ENCODE peak calls at places on chromosome 1, in four cellular contexts. H is K562, A is body of pancreas, X is tibial nerve. M is an unnamed sample.

GRCh38 chr1:6657138-6657537 is 32.5 kb downstream of the THAP3 start:
- DNase-seq in H (no peak), A (no peak), X (no peak), M (no peak)

GRCh38 chr1:24058671-24059455 is 53.1 kb downstream of the MYOM3 start:
- DNase-seq in H (no peak), A (no peak), X (no peak), M (no peak)

GRCh38 chr1:162561616-162562451 is at the start of gene UAP1:
- DNase-seq in H (no peak), A (peak), X (peak), M (no peak)

GRCh38 chr1:66074147-66074546 is 281.5 kb downstream of the PDE4B start:
- DNase-seq in H (no peak), A (no peak), X (no peak), M (no peak)

GRCh38 chr1:112515311-112516009 is 6.7 kb downstream of the WNT2B start:
- DNase-seq in H (no peak), A (no peak), X (no peak), M (no peak)

GRCh38 chr1:228782662-228783414 is 47.6 kb downstream of the RHOU start:
- DNase-seq in H (no peak), A (peak), X (no peak), M (peak)

GRCh38 chr1:74713849-74714248 is 19.0 kb downstream of the CRYZ start:
- DNase-seq in H (no peak), A (no peak), X (no peak), M (no peak)

GRCh38 chr1:32927441-32927840 is 26.3 kb upstream of the TMEM54 start:
- DNase-seq in H (no peak), A (no peak), X (no peak), M (no peak)

GRCh38 chr1:61287734-61288133 is 205.4 kb downstream of the NFIA start:
- DNase-seq in H (no peak), A (no peak), X (no peak), M (no peak)

GRCh38 chr1:6198646-6199297 is 623 bp downstream of the RPL22 start:
- DNase-seq in H (no peak), A (no peak), X (no peak), M (no peak)

GRCh38 chr1:221100196-221100950 is 221.1 kb downstream of the HLX start:
- DNase-seq in H (no peak), A (no peak), X (no peak), M (no peak)

GRCh38 chr1:21586926-21587601 is 77.8 kb downstream of the ALPL start:
- DNase-seq in H (peak), A (peak), X (peak), M (no peak)

GRCh38 chr1:108570128-108570527 is 10.2 kb downstream of the EEIG2 start:
- DNase-seq in H (no peak), A (no peak), X (no peak), M (no peak)

GRCh38 chr1:244652699-244653438 is at the start of gene DESI2:
- DNase-seq in H (peak), A (peak), X (peak), M (peak)

GRCh38 chr1:243982451-243983018 is 68.5 kb upstream of the ZBTB18 start:
- DNase-seq in H (no peak), A (no peak), X (no peak), M (no peak)

GRCh38 chr1:211581521-211581920 is 2.6 kb upstream of the SLC30A1 start:
- DNase-seq in H (no peak), A (no peak), X (no peak), M (peak)

GRCh38 chr1:221715321-221716169 is 26.3 kb downstream of the DUSP10 start:
- DNase-seq in H (no peak), A (peak), X (no peak), M (no peak)

GRCh38 chr1:202709276-202710041 is 795 bp downstream of the SYT2 start:
- DNase-seq in H (peak), A (no peak), X (no peak), M (no peak)

GRCh38 chr1:43930168-43930948 is 3.2 kb upstream of the ARTN start:
- DNase-seq in H (peak), A (peak), X (no peak), M (no peak)

GRCh38 chr1:24695202-24695974 is 49.9 kb upstream of the CLIC4 start:
- DNase-seq in H (no peak), A (no peak), X (no peak), M (no peak)

GRCh38 chr1:172885976-172886375 is 164.8 kb downstream of the TNFSF18 start:
- DNase-seq in H (no peak), A (no peak), X (no peak), M (no peak)

GRCh38 chr1:52569333-52570265 is 16.7 kb upstream of the TUT4 start:
- DNase-seq in H (no peak), A (no peak), X (no peak), M (no peak)

GRCh38 chr1:91736999-91737615 is 148.8 kb downstream of the TGFBR3 start:
- DNase-seq in H (no peak), A (peak), X (no peak), M (peak)

GRCh38 chr1:65469889-65470340 is 49.4 kb downstream of the LEPR start:
- DNase-seq in H (no peak), A (no peak), X (no peak), M (no peak)

GRCh38 chr1:66981679-66982078 is 56.9 kb downstream of the MIER1 start:
- DNase-seq in H (no peak), A (no peak), X (peak), M (no peak)

GRCh38 chr1:85824066-85824835 is 116.0 kb upstream of the ZNHIT6 start:
- DNase-seq in H (no peak), A (no peak), X (no peak), M (no peak)

GRCh38 chr1:160567858-160568682 is 11.2 kb downstream of the CD84 start:
- DNase-seq in H (no peak), A (no peak), X (no peak), M (no peak)

GRCh38 chr1:10691740-10692125 is 104.7 kb downstream of the CASZ1 start:
- DNase-seq in H (no peak), A (no peak), X (no peak), M (no peak)

GRCh38 chr1:94773931-94774422 is 46.2 kb upstream of the SLC44A3 start:
- DNase-seq in H (no peak), A (peak), X (no peak), M (no peak)

GRCh38 chr1:31757989-31758388 is 6.2 kb downstream of the ADGRB2 start:
- DNase-seq in H (no peak), A (no peak), X (no peak), M (no peak)

GRCh38 chr1:55877440-55878232 is 662.5 kb upstream of the USP24 start:
- DNase-seq in H (no peak), A (no peak), X (no peak), M (no peak)

GRCh38 chr1:155893389-155894142 is 17.6 kb downstream of the RIT1 start:
- DNase-seq in H (peak), A (no peak), X (no peak), M (no peak)

GRCh38 chr1:231162300-231162969 is 577 bp downstream of the TRIM67 start:
- DNase-seq in H (peak), A (peak), X (no peak), M (no peak)

GRCh38 chr1:77664923-77665516 is 17.4 kb downstream of the ZZZ3 start:
- DNase-seq in H (no peak), A (no peak), X (no peak), M (no peak)

GRCh38 chr1:210332719-210333398 is 4.2 kb downstream of the HHAT start:
- DNase-seq in H (no peak), A (no peak), X (no peak), M (no peak)

GRCh38 chr1:35287807-35288640 is 19.5 kb downstream of the ZMYM4 start:
- DNase-seq in H (no peak), A (no peak), X (no peak), M (no peak)

GRCh38 chr1:106396023-106396422 is 660.5 kb upstream of the PRMT6 start:
- DNase-seq in H (no peak), A (no peak), X (no peak), M (no peak)

GRCh38 chr1:208951908-208952307 is 631.6 kb upstream of the CAMK1G start:
- DNase-seq in H (no peak), A (no peak), X (no peak), M (no peak)

GRCh38 chr1:8664887-8665286 is 152.6 kb downstream of the RERE start:
- DNase-seq in H (no peak), A (no peak), X (no peak), M (no peak)

GRCh38 chr1:9101510-9102146 is 27.3 kb downstream of the GPR157 start:
- DNase-seq in H (peak), A (no peak), X (peak), M (peak)

DNA sequence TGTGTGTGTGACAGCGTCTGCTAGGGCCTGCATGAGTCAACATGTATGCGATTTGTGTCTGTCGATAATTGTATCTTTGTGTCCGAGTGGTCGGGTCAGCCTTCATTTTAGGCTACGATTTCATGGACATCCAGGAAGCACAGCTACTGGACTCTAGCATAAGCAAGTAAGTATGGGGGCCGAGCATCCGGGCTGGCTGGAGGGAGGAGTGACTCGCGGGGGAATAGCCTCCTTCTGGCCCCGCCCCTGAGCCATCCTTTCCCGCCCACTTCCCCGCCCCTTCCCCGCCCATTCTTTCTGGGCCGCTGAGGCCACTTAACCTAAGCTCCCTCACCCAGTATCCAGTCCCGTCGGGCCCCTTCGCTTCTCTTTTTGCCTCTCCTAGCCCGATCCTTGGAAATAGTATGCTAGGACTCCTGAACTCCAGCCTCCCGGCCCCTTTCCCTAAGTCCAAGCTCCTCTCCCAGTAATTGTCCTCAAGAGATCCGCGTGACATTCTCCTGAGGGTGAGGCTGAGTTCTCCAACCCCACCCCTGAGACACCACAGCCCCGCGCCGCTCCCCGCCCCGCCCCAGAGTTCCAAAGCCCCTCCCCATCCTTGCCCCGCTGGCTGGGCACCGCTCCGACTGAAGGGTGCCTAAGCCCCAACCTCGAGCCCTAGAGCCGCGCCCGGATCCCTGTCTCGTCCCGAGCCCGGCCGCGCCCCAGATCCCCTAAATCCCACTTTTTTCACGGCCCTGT is 1.2 kb downstream of the MAP3K6 start:
- DNase-seq in H (peak), A (peak), X (peak), M (peak)
- TF ChIP-seq POLR2A in H (peak), A (peak), X (peak), M (peak)

DNA sequence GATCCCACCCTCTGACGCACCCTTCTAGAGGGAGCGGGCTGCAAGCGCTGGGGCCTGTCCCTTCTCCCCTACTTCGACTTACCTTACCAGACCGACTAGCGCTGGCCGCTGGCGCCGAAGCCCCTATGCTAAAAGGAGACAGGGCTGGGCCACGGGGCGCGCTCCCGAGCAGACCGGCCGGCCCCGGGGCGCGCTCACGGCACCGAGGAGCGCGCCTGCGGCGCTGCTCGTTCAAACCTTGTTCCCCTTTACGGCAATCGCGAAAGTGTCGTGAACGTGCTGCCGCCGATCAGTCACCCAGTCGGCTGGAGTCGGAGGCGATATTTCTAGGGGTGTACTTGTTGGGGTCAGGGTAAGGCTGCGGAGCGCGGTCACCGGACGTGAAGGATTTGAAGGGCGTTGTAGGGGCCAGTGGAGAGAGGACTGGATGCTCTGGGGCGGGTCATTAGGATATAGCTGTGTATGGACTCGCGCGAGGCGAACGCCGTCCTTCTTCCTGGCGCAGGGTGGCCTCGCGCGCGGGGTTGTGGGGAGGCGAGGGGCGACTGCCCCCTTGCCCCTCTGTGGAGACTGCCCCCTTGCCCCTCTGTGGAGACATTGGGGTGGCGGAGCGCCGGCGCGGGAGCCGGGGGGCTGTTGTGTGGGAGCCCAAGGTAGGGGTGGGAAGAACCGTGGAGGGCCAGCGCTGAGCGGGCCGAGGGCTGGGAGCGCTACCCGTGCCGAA is at the start of the genes CEPT1 and DRAM2:
- DNase-seq in H (peak), A (peak), X (peak), M (peak)
- TF ChIP-seq POLR2A in H (peak), A (peak), X (no peak), M (peak)

DNA sequence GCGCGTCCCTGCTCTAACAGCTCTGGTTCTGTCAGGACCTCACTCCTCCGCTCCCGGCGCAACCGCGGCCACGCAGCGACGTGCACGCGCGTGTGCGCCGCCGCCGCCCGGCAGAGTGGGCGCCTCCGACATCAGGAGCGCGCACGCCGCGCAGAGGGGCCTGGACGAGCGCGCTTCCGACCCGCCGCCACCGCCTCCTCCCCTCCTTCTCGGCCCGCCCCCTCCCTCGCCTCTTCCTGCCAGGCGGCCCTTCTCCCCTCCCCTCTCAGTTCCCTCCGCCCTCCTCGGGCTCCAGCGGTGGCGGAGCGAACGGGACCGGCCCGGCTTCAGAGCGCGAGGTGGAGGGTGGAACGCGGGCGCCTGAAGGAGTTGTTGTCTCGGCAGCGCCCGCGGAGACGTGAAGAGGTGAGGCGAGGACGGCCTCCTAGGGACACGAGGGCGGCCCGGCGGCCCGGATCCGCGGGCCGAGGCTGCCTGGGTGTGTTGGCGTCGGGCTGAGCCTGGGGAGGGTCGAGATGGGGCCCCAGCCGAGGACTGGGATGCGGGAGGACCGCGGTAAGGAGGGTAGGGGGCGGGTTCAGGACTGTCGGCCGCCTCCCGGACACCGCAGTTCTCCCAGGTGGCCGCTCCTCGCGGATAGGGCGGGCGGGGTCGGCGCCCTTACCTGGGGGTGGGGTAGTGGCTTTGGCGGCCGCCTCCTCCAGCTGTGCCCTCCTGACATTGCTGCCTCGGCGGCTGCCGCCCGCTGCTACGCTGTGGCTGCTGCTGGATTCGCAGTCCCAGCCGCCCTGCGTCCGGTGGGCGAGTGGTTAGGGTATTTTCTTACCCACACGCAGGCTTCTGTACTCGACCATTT is at the start of gene RABGAP1L:
- DNase-seq in H (peak), A (peak), X (peak), M (peak)
- TF ChIP-seq POLR2A in H (peak), A (peak), X (peak), M (peak)

GRCh38 chr1:40042337-40042736 is 1.8 kb downstream of the CAP1 start:
- DNase-seq in H (no peak), A (no peak), X (no peak), M (no peak)

GRCh38 chr1:40039245-40039756 is 1.2 kb upstream of the CAP1 start:
- DNase-seq in H (no peak), A (peak), X (peak), M (no peak)

GRCh38 chr1:40039757-40040510 is 595 bp upstream of the CAP1 start:
- DNase-seq in H (peak), A (peak), X (peak), M (peak)

GRCh38 chr1:40041466-40041838 is 923 bp downstream of the CAP1 start:
- DNase-seq in H (no peak), A (no peak), X (no peak), M (no peak)

GRCh38 chr1:40040511-40041465 is at the start of gene CAP1:
- DNase-seq in H (peak), A (peak), X (peak), M (peak)
- TF ChIP-seq POLR2A in H (no peak), A (no peak), X (peak), M (peak)

M was measured in gastrocnemius medialis.